ENCODE peak calls at places on chromosomes 13 and 19, in six cellular contexts. One of them, this sample, is unnamed.

GRCh38 chr19:48137411-48137810 is 26.8 kb upstream of the PLA2G4C start:
- DNase-seq in HepG2: no peak
- DNase-seq in GM12878: no peak
- DNase-seq in HCT116: no peak
- DNase-seq in SK-N-SH: no peak
- DNase-seq in K562: no peak
- DNase-seq in this sample: no peak

GRCh38 chr19:52094526-52094925 is 1.0 kb downstream of the ZNF841 start:
- DNase-seq in K562: peak
- DNase-seq in HepG2: no peak
- DNase-seq in GM12878: no peak
- DNase-seq in SK-N-SH: no peak
- DNase-seq in HCT116: no peak
- DNase-seq in this sample: no peak

GRCh38 chr19:56085571-56086275 is 35.4 kb downstream of the ZNF787 start:
- DNase-seq in K562: no peak
- DNase-seq in SK-N-SH: no peak
- DNase-seq in HCT116: no peak
- DNase-seq in HepG2: no peak
- DNase-seq in GM12878: no peak
- DNase-seq in this sample: no peak

GRCh38 chr19:2729943-2730818 is 9.0 kb upstream of the DIRAS1 start:
- DNase-seq in K562: no peak
- DNase-seq in SK-N-SH: peak
- DNase-seq in HepG2: no peak
- DNase-seq in GM12878: no peak
- DNase-seq in HCT116: no peak
- DNase-seq in this sample: no peak

GRCh38 chr13:41502021-41502420 is 44.7 kb downstream of the RGCC start:
- DNase-seq in HCT116: no peak
- DNase-seq in HepG2: no peak
- DNase-seq in GM12878: no peak
- DNase-seq in K562: no peak
- DNase-seq in SK-N-SH: no peak
- DNase-seq in this sample: no peak

GRCh38 chr13:26538363-26539317 is 18.8 kb upstream of the WASF3 start:
- DNase-seq in HepG2: no peak
- DNase-seq in SK-N-SH: no peak
- DNase-seq in GM12878: no peak
- DNase-seq in K562: no peak
- DNase-seq in HCT116: no peak
- DNase-seq in this sample: no peak

GRCh38 chr19:3119071-3119781 is 16.6 kb upstream of the GNA15 start:
- DNase-seq in SK-N-SH: no peak
- DNase-seq in HCT116: no peak
- DNase-seq in K562: no peak
- DNase-seq in GM12878: no peak
- DNase-seq in HepG2: no peak
- DNase-seq in this sample: no peak

GRCh38 chr19:6674868-6675305 is 4.9 kb upstream of the TNFSF14 start:
- DNase-seq in GM12878: peak
- DNase-seq in HCT116: no peak
- DNase-seq in SK-N-SH: no peak
- DNase-seq in K562: peak
- DNase-seq in HepG2: no peak
- DNase-seq in this sample: no peak

GRCh38 chr13:44870456-44870929 is 118.8 kb downstream of the NUFIP1 start:
- DNase-seq in HCT116: no peak
- DNase-seq in K562: no peak
- DNase-seq in SK-N-SH: no peak
- DNase-seq in GM12878: no peak
- DNase-seq in HepG2: no peak
- DNase-seq in this sample: no peak

GRCh38 chr13:45975337-45975736 is 77.2 kb downstream of the ZC3H13 start:
- DNase-seq in GM12878: no peak
- DNase-seq in SK-N-SH: no peak
- DNase-seq in HCT116: no peak
- DNase-seq in K562: no peak
- DNase-seq in HepG2: no peak
- DNase-seq in this sample: no peak

GRCh38 chr13:29857089-29857488 is 6.7 kb upstream of the UBL3 start:
- DNase-seq in GM12878: no peak
- DNase-seq in SK-N-SH: no peak
- DNase-seq in K562: no peak
- DNase-seq in HCT116: no peak
- DNase-seq in HepG2: no peak
- DNase-seq in this sample: no peak

GRCh38 chr13:79749985-79750551 is 269.1 kb downstream of the NDFIP2 start:
- DNase-seq in SK-N-SH: no peak
- DNase-seq in HCT116: no peak
- DNase-seq in K562: no peak
- DNase-seq in HepG2: no peak
- DNase-seq in GM12878: no peak
- DNase-seq in this sample: no peak

GRCh38 chr13:63279136-63279535 is 1863.5 kb upstream of the PCDH20 start:
- DNase-seq in HCT116: no peak
- DNase-seq in SK-N-SH: no peak
- DNase-seq in HepG2: no peak
- DNase-seq in K562: no peak
- DNase-seq in GM12878: no peak
- DNase-seq in this sample: no peak

GRCh38 chr13:49997935-49998334 is 1.1 kb downstream of the TRIM13 start:
- DNase-seq in SK-N-SH: no peak
- DNase-seq in HepG2: no peak
- DNase-seq in K562: no peak
- DNase-seq in HCT116: no peak
- DNase-seq in GM12878: no peak
- DNase-seq in this sample: peak

GRCh38 chr13:50787316-50788195 is 55.9 kb downstream of the DLEU7 start:
- DNase-seq in HepG2: no peak
- DNase-seq in GM12878: no peak
- DNase-seq in K562: no peak
- DNase-seq in SK-N-SH: no peak
- DNase-seq in HCT116: no peak
- DNase-seq in this sample: no peak

GRCh38 chr13:113742000-113742441 is 17.0 kb upstream of the TMEM255B start:
- DNase-seq in K562: peak
- DNase-seq in SK-N-SH: peak
- DNase-seq in HCT116: peak
- DNase-seq in HepG2: peak
- DNase-seq in GM12878: no peak
- DNase-seq in this sample: no peak

GRCh38 chr19:37114001-37114400 is 35.8 kb downstream of the ZNF420 start:
- DNase-seq in HCT116: no peak
- DNase-seq in HepG2: no peak
- DNase-seq in K562: peak
- DNase-seq in SK-N-SH: no peak
- DNase-seq in GM12878: no peak
- DNase-seq in this sample: no peak

GRCh38 chr19:54136086-54136863 is 1.3 kb upstream of the CNOT3 start:
- DNase-seq in HCT116: no peak
- DNase-seq in GM12878: no peak
- DNase-seq in HepG2: no peak
- DNase-seq in SK-N-SH: peak
- DNase-seq in K562: no peak
- DNase-seq in this sample: no peak

GRCh38 chr19:56538254-56538760 is 441 bp upstream of the ZFP28 start:
- DNase-seq in K562: no peak
- DNase-seq in HCT116: no peak
- DNase-seq in HepG2: no peak
- DNase-seq in SK-N-SH: peak
- DNase-seq in GM12878: peak
- DNase-seq in this sample: peak

GRCh38 chr19:39347332-39348227 is 5.4 kb downstream of the SAMD4B start:
- DNase-seq in GM12878: no peak
- DNase-seq in K562: peak
- DNase-seq in HepG2: no peak
- DNase-seq in SK-N-SH: no peak
- DNase-seq in HCT116: no peak
- DNase-seq in this sample: no peak

GRCh38 chr13:113437408-113438010 is 15.8 kb downstream of the ADPRHL1 start:
- DNase-seq in HepG2: peak
- DNase-seq in HCT116: no peak
- DNase-seq in SK-N-SH: no peak
- DNase-seq in GM12878: no peak
- DNase-seq in K562: no peak
- DNase-seq in this sample: peak

GRCh38 chr19:15372891-15373301 is 6.7 kb downstream of the AKAP8 start:
- DNase-seq in SK-N-SH: peak
- DNase-seq in GM12878: no peak
- DNase-seq in HCT116: no peak
- DNase-seq in HepG2: no peak
- DNase-seq in K562: no peak
- DNase-seq in this sample: no peak

GRCh38 chr13:44303681-44304432 is 69.8 kb upstream of the SERP2 start:
- DNase-seq in HepG2: no peak
- DNase-seq in GM12878: no peak
- DNase-seq in HCT116: no peak
- DNase-seq in K562: no peak
- DNase-seq in SK-N-SH: peak
- DNase-seq in this sample: no peak

GRCh38 chr19:480016-480855 is 16.1 kb upstream of the MADCAM1 start:
- DNase-seq in GM12878: no peak
- DNase-seq in HepG2: peak
- DNase-seq in K562: peak
- DNase-seq in HCT116: no peak
- DNase-seq in SK-N-SH: peak
- DNase-seq in this sample: peak

GRCh38 chr13:99655351-99656091 is 154.2 kb downstream of the TM9SF2 start:
- DNase-seq in HCT116: peak
- DNase-seq in K562: no peak
- DNase-seq in GM12878: no peak
- DNase-seq in SK-N-SH: no peak
- DNase-seq in HepG2: peak
- DNase-seq in this sample: no peak

DNA sequence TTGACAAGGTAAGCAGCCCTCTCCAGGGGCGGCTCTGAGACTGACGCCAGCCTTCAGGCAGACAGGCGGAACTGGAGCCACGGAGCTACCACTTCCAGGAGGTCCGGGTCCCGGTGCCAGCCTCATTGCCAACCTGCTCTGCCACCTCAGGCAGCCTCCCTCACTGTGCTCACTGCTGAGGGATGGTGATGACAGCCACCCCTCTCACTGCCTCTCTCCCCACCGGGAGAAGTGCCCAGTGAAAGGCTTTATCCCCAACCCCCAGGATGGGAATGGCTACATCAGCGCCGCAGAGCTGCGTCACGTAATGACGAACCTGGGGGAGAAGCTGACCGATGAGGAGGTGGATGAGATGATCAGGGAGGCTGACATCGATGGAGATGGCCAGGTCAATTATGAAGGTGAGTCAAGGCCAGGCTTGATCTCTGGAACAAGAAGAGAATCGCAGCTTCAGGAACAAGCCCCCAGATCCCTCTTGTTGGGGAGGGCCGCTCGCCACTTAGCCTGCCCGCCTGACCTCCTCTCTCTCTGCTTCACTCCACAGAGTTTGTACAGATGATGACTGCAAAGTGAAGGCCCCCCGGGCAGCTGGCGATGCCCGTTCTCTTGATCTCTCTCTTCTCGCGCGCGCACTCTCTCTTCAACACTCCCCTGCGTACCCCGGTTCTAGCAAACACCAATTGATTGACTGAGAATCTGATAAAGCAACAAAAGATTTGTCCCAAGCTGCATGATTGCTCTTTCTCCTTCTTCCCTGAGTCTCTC is 7.6 kb downstream of the CALM3 start:
- DNase-seq in SK-N-SH: peak
- DNase-seq in HepG2: no peak
- DNase-seq in HCT116: no peak
- DNase-seq in GM12878: no peak
- DNase-seq in K562: no peak
- DNase-seq in this sample: no peak
- TF ChIP-seq JUND in SK-N-SH: no peak
- TF ChIP-seq JUND in HepG2: no peak
- TF ChIP-seq JUND in HCT116: no peak
- TF ChIP-seq JUND in GM12878: no peak
- TF ChIP-seq JUND in K562: no peak
- TF ChIP-seq JUND in this sample: no peak

GRCh38 chr13:40466271-40466670 is 200.2 kb downstream of the FOXO1 start:
- DNase-seq in HCT116: no peak
- DNase-seq in GM12878: no peak
- DNase-seq in HepG2: no peak
- DNase-seq in SK-N-SH: no peak
- DNase-seq in K562: no peak
- DNase-seq in this sample: no peak
- TF ChIP-seq JUND in HCT116: no peak
- TF ChIP-seq JUND in GM12878: no peak
- TF ChIP-seq JUND in HepG2: no peak
- TF ChIP-seq JUND in SK-N-SH: no peak
- TF ChIP-seq JUND in K562: no peak
- TF ChIP-seq JUND in this sample: no peak

GRCh38 chr19:18683109-18683954 is at the start of gene CRTC1:
- DNase-seq in K562: peak
- DNase-seq in GM12878: peak
- DNase-seq in HCT116: peak
- DNase-seq in SK-N-SH: peak
- DNase-seq in HepG2: peak
- DNase-seq in this sample: peak
- TF ChIP-seq JUND in K562: no peak
- TF ChIP-seq JUND in GM12878: no peak
- TF ChIP-seq JUND in HCT116: no peak
- TF ChIP-seq JUND in SK-N-SH: no peak
- TF ChIP-seq JUND in HepG2: no peak
- TF ChIP-seq JUND in this sample: no peak

GRCh38 chr13:66210677-66211076 is 1019.5 kb downstream of the PCDH9 start:
- DNase-seq in HepG2: no peak
- DNase-seq in SK-N-SH: no peak
- DNase-seq in HCT116: peak
- DNase-seq in GM12878: no peak
- DNase-seq in K562: peak
- DNase-seq in this sample: no peak

GRCh38 chr13:66207610-66208009 is 1022.5 kb downstream of the PCDH9 start:
- DNase-seq in HepG2: no peak
- DNase-seq in K562: no peak
- DNase-seq in GM12878: no peak
- DNase-seq in HCT116: no peak
- DNase-seq in SK-N-SH: no peak
- DNase-seq in this sample: no peak

GRCh38 chr13:66212511-66212910 is 1017.6 kb downstream of the PCDH9 start:
- DNase-seq in GM12878: no peak
- DNase-seq in HepG2: no peak
- DNase-seq in K562: no peak
- DNase-seq in HCT116: no peak
- DNase-seq in SK-N-SH: no peak
- DNase-seq in this sample: no peak

GRCh38 chr13:66205807-66206206 is 1024.3 kb downstream of the PCDH9 start:
- DNase-seq in SK-N-SH: no peak
- DNase-seq in K562: no peak
- DNase-seq in HCT116: no peak
- DNase-seq in HepG2: no peak
- DNase-seq in GM12878: no peak
- DNase-seq in this sample: no peak

DNA sequence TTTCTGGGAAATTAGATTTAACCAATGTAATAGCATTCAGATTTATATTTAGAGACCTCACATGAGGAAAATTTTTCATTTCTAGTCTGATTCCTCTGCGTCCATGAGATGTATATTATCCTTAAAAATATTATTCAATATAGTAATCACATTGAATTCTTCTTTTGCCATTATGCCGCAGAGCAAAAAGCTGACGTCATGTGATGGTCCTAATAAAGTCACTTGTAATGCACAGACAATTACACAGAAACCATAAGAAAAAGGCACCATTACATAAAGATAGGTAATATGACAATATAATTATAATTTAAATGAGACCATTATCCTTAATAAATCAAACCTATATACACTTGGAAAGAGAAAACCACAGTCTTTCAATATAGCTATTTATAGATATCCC is 1021.5 kb downstream of the PCDH9 start:
- DNase-seq in K562: no peak
- DNase-seq in HepG2: no peak
- DNase-seq in HCT116: no peak
- DNase-seq in SK-N-SH: no peak
- DNase-seq in GM12878: no peak
- DNase-seq in this sample: no peak
- TF ChIP-seq JUND in K562: no peak
- TF ChIP-seq JUND in HepG2: no peak
- TF ChIP-seq JUND in HCT116: no peak
- TF ChIP-seq JUND in SK-N-SH: no peak
- TF ChIP-seq JUND in GM12878: no peak
- TF ChIP-seq JUND in this sample: no peak

This sample was measured in T47D.